ENCODE peak calls at places on chromosomes 2 and 18, in seven cellular contexts. Z is H9, D is trophoblast cell, U is mesendoderm, G is neuronal stem cell, H is IMR-90, K is H1. O is an unnamed sample.

GRCh38 chr18:76475450-76476203 is 19.4 kb downstream of the ZNF516 start:
- DNase-seq in Z (no peak), D (no peak), U (no peak), G (no peak), H (no peak), K (no peak), O (no peak)

GRCh38 chr18:69956037-69956436 is 8.4 kb upstream of the CD226 start:
- DNase-seq in Z (no peak), D (no peak), U (no peak), G (no peak), H (no peak), K (no peak), O (peak; percentile 86)

GRCh38 chr2:36371070-36371962 is 15.7 kb downstream of the CRIM1 start:
- DNase-seq in Z (no peak), D (no peak), U (no peak), G (no peak), H (no peak), K (no peak), O (no peak)

GRCh38 chr2:205411558-205411957 is 270.7 kb upstream of the NRP2 start:
- DNase-seq in Z (no peak), D (no peak), U (no peak), G (no peak), H (no peak), K (no peak), O (no peak)

GRCh38 chr2:37648316-37649011 is 23.0 kb downstream of the CDC42EP3 start:
- DNase-seq in Z (no peak), D (no peak), U (peak; percentile 27), G (no peak), H (no peak), K (no peak), O (no peak)

GRCh38 chr2:219049282-219049681 is 8.0 kb upstream of the CFAP65 start:
- DNase-seq in Z (no peak), D (no peak), U (no peak), G (no peak), H (no peak), K (no peak), O (no peak)

GRCh38 chr18:13376298-13376840 is 157.8 kb downstream of the LDLRAD4 start:
- DNase-seq in Z (no peak), D (no peak), U (no peak), G (no peak), H (no peak), K (no peak), O (no peak)

GRCh38 chr2:119679526-119679837 is 481 bp downstream of the TMEM177 start:
- DNase-seq in Z (peak; percentile 1), D (no peak), U (no peak), G (no peak), H (no peak), K (no peak), O (peak; percentile 10)

GRCh38 chr2:190213441-190214335 is 105.9 kb downstream of the HIBCH start:
- DNase-seq in Z (no peak), D (no peak), U (no peak), G (no peak), H (no peak), K (no peak), O (no peak)

GRCh38 chr2:190217616-190218015 is 102.0 kb downstream of the HIBCH start:
- DNase-seq in Z (no peak), D (no peak), U (no peak), G (peak; percentile 68), H (no peak), K (no peak), O (no peak)

GRCh38 chr2:190215620-190216019 is 104.0 kb downstream of the HIBCH start:
- DNase-seq in Z (no peak), D (no peak), U (no peak), G (peak; percentile 20), H (no peak), K (no peak), O (no peak)

GRCh38 chr2:190216829-190217228 is 102.8 kb downstream of the HIBCH start:
- DNase-seq in Z (peak; percentile 86), D (no peak), U (peak; percentile 95), G (peak; percentile 37), H (no peak), K (peak; percentile 58), O (no peak)

DNA sequence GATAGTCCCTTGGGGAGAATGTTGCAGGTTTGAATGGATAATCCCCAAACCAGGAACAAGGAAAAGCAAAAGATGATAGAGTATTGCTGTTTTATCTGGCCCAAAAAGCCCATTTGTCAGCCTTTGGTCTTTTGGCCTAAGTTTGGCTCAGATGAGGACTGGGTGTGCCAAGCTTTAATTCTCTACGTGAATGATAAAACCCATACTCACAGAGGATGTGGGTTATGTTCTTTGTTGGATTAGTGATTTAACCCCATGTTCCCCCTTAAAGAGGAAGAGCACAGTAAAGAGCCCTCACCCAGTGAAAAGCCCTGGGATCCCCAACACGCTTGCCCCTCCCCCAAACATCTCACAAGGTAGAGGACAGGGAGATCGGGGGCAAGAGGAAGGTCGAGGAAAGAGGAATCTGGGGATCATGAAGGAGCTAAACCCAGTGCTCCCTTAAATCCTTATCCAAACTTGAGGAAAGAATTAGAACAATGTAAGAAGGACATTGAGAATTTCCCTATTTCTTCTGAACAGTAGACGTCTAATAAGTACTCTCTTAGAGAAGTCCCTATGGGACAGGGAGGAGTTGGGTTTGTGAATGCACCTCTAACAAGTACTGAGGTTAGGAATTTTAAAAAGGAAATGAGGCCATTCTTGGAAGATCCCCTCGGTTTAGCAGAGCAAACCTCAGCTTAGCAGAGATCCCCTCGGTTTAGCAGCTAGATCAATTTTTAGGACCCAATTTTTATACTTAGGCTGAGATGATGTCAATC is 105.0 kb downstream of the HIBCH start:
- DNase-seq in Z (no peak), D (no peak), U (no peak), G (no peak), H (no peak), K (no peak), O (no peak)
- H3K27ac ChIP-seq in Z (no peak overlapping the region), D (no peak overlapping the region), U (no peak overlapping the region), G (peak overlapping the region; percentile 83), H (no peak overlapping the region), K (no peak overlapping the region), O (no peak overlapping the region)

GRCh38 chr2:53668624-53669026 is 99.0 kb upstream of the CHAC2 start:
- DNase-seq in Z (no peak), D (no peak), U (no peak), G (no peak), H (no peak), K (no peak), O (no peak)
- H2AK5ac ChIP-seq in Z (no peak overlapping the region), D (no peak overlapping the region), U (no peak overlapping the region), G (no peak overlapping the region), H (no peak overlapping the region), K (no peak overlapping the region), O (no peak overlapping the region)

GRCh38 chr18:33833847-33834246 is 255.8 kb downstream of the ASXL3 start:
- DNase-seq in Z (no peak), D (no peak), U (peak; percentile 11), G (no peak), H (no peak), K (no peak), O (no peak)

GRCh38 chr18:33831424-33831823 is 253.4 kb downstream of the ASXL3 start:
- DNase-seq in Z (no peak), D (no peak), U (no peak), G (no peak), H (no peak), K (no peak), O (peak; percentile 1)

GRCh38 chr18:33828949-33829348 is 250.9 kb downstream of the ASXL3 start:
- DNase-seq in Z (no peak), D (no peak), U (no peak), G (no peak), H (no peak), K (no peak), O (no peak)

GRCh38 chr18:33826151-33826550 is 248.1 kb downstream of the ASXL3 start:
- DNase-seq in Z (no peak), D (no peak), U (no peak), G (no peak), H (no peak), K (no peak), O (no peak)

DNA sequence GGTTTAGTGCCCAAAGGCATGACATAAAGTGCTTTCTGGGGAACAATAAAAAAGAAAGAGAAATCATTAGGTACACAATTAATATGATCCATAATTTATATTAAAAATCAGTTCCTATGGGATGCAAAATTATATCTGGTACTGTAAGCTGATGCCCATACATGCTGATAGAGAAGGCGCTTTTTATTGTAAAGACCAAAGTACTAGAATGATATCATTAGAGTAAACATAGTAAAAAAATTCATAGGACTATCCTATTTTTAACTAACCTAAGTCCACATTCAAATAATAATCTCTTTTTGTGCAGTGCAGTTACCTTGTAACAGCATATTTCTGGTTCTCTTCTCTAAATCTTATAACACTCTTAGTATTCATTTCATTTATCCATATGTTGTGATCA is 252.2 kb downstream of the ASXL3 start:
- DNase-seq in Z (no peak), D (no peak), U (no peak), G (no peak), H (no peak), K (no peak), O (no peak)
- H3K27ac ChIP-seq in Z (no peak overlapping the region), D (no peak overlapping the region), U (no peak overlapping the region), G (no peak overlapping the region), H (no peak overlapping the region), K (no peak overlapping the region), O (no peak overlapping the region)

DNA sequence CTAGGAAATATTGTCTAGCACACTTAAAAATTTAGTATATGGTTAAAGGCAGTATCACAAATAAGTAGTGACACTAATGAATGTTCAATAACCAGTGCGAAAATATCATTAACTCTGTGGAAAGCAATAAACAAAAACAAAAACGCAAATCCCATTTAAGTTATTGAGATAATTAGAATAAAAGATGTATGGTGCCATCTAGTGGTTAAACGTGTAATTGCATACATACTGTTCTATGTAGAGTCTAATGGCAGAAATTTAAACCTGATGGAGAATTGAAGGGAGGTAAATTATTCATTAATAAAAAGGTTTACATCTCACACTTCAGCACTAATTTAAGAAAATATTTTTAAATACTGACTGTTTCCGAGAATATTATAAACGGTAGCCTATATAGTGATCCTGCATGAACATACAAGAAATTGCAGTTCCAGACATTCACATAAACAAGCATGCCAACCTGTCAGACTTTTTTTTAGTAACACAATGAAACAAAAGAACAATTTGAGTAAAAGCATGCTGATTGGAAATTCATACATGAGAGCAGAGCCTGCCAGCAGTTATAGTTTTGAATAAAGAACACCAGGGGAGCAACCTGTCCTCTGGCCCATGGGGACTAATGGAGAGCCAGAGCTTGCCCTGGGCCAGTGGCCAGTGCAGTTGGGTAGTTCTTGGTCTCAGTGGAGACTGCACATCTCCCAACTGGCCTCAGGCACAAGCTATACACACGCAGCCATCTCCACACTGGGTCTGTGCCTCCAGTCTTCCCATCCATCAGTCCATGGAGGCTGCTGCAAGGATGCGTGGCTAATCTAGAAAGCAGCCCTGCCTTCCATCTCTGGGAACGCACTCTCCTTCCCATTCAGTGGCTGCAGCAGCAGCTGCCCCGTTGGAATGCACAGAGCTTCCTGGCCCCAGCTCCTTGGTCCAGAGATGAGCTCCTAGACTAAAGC is 28.0 kb downstream of the GCG start:
- DNase-seq in Z (no peak), D (no peak), U (peak; percentile 60), G (peak; percentile 59), H (peak; percentile 63), K (no peak), O (peak; percentile 68)
- H2AK5ac ChIP-seq in Z (no peak overlapping the region), D (no peak overlapping the region), U (no peak overlapping the region), G (peak overlapping the region; percentile 78), H (no peak overlapping the region), K (no peak overlapping the region), O (peak overlapping the region; percentile 40)

GRCh38 chr2:67625178-67625577 is 228.0 kb downstream of the ETAA1 start:
- DNase-seq in Z (no peak), D (no peak), U (no peak), G (no peak), H (peak; percentile 44), K (no peak), O (peak; percentile 70)
- H3K27ac ChIP-seq in Z (no peak overlapping the region), D (no peak overlapping the region), U (no peak overlapping the region), G (no peak overlapping the region), H (no peak overlapping the region), K (no peak overlapping the region), O (no peak overlapping the region)

O was measured in mesenchymal stem cell.